ENCODE peak calls at places on chromosomes 2 and 18, in nine cellular contexts. B, A, I, M, F, D, R, K and O are unnamed samples.

GRCh38 chr2:30425326-30425725 is 21.7 kb upstream of the LCLAT1 start:
- DNase-seq in B (peak), A (no peak), I (no peak), M (peak), F (no peak), D (no peak), R (no peak), K (no peak), O (no peak)

GRCh38 chr2:144583741-144584453 is 64.0 kb upstream of the ZEB2 start:
- DNase-seq in B (peak), A (no peak), I (no peak), M (peak), F (no peak), D (peak), R (no peak), K (no peak), O (no peak)

GRCh38 chr2:8495189-8495855 is 186.5 kb upstream of the ID2 start:
- DNase-seq in B (no peak), A (no peak), I (no peak), M (no peak), F (peak), D (no peak), R (no peak), K (no peak), O (no peak)

GRCh38 chr2:30235008-30235655 is 3.8 kb downstream of the LBH start:
- DNase-seq in B (peak), A (no peak), I (no peak), M (no peak), F (peak), D (no peak), R (no peak), K (no peak), O (no peak)

GRCh38 chr2:176082885-176083731 is 654 bp downstream of the EVX2 start:
- DNase-seq in B (no peak), A (no peak), I (peak), M (no peak), F (peak), D (no peak), R (peak), K (no peak), O (peak)

GRCh38 chr2:230330725-230331124 is 3.7 kb downstream of the SP140L start:
- DNase-seq in B (no peak), A (no peak), I (no peak), M (peak), F (no peak), D (peak), R (no peak), K (no peak), O (no peak)

GRCh38 chr2:232348936-232349335 is 29.6 kb upstream of the ALPP start:
- DNase-seq in B (no peak), A (no peak), I (no peak), M (no peak), F (peak), D (no peak), R (peak), K (peak), O (no peak)

GRCh38 chr2:199329024-199329423 is 128.7 kb downstream of the SATB2 start:
- DNase-seq in B (no peak), A (no peak), I (no peak), M (no peak), F (no peak), D (no peak), R (no peak), K (no peak), O (no peak)

GRCh38 chr2:177525351-177525750 is 132.8 kb downstream of the AGPS start:
- DNase-seq in B (no peak), A (no peak), I (no peak), M (no peak), F (no peak), D (peak), R (no peak), K (no peak), O (no peak)

GRCh38 chr2:147844691-147845607 is at the start of gene ACVR2A:
- DNase-seq in B (peak), A (no peak), I (peak), M (peak), F (peak), D (peak), R (peak), K (peak), O (peak)

GRCh38 chr18:59909289-59910036 is 9.7 kb downstream of the PMAIP1 start:
- DNase-seq in B (no peak), A (no peak), I (no peak), M (peak), F (no peak), D (peak), R (no peak), K (no peak), O (no peak)

GRCh38 chr18:74515620-74516231 is 18.6 kb upstream of the CNDP1 start:
- DNase-seq in B (no peak), A (no peak), I (no peak), M (no peak), F (no peak), D (no peak), R (no peak), K (no peak), O (no peak)

GRCh38 chr2:64873472-64873924 is 115.7 kb upstream of the SLC1A4 start:
- DNase-seq in B (peak), A (peak), I (peak), M (no peak), F (peak), D (no peak), R (peak), K (peak), O (peak)

GRCh38 chr18:29449424-29449823 is 1272.5 kb upstream of the CDH2 start:
- DNase-seq in B (peak), A (no peak), I (no peak), M (peak), F (no peak), D (peak), R (no peak), K (no peak), O (no peak)

GRCh38 chr2:9573013-9573708 is 17.5 kb upstream of the ADAM17 start:
- DNase-seq in B (peak), A (no peak), I (no peak), M (no peak), F (no peak), D (peak), R (no peak), K (no peak), O (no peak)

GRCh38 chr2:227132986-227133385 is 31.0 kb downstream of the COL4A4 start:
- DNase-seq in B (peak), A (no peak), I (no peak), M (no peak), F (no peak), D (no peak), R (no peak), K (no peak), O (no peak)

GRCh38 chr2:27379840-27380625 is 501 bp downstream of the ZNF513 start:
- DNase-seq in B (peak), A (no peak), I (no peak), M (peak), F (peak), D (peak), R (peak), K (peak), O (no peak)

GRCh38 chr2:42788-43187 is 3.5 kb downstream of the FAM110C start:
- DNase-seq in B (no peak), A (no peak), I (no peak), M (no peak), F (no peak), D (no peak), R (peak), K (no peak), O (no peak)

GRCh38 chr2:50347355-50348044 is 684.4 kb downstream of the NRXN1 start:
- DNase-seq in B (no peak), A (no peak), I (peak), M (no peak), F (no peak), D (no peak), R (peak), K (no peak), O (no peak)

GRCh38 chr2:57855207-57855606 is 191.4 kb upstream of the VRK2 start:
- DNase-seq in B (no peak), A (no peak), I (no peak), M (no peak), F (no peak), D (no peak), R (no peak), K (no peak), O (no peak)

GRCh38 chr2:142445542-142445941 is 314.7 kb upstream of the LRP1B start:
- DNase-seq in B (no peak), A (no peak), I (no peak), M (no peak), F (no peak), D (no peak), R (no peak), K (no peak), O (no peak)

GRCh38 chr2:179354739-179355537 is 90.3 kb upstream of the SESTD1 start:
- DNase-seq in B (no peak), A (no peak), I (no peak), M (no peak), F (no peak), D (peak), R (no peak), K (no peak), O (no peak)

GRCh38 chr2:20424300-20425290 is 22.3 kb upstream of the RHOB start:
- DNase-seq in B (peak), A (no peak), I (peak), M (peak), F (no peak), D (peak), R (no peak), K (peak), O (peak)

GRCh38 chr2:125037135-125037653 is 1012.1 kb downstream of the CNTNAP5 start:
- DNase-seq in B (no peak), A (no peak), I (no peak), M (no peak), F (no peak), D (no peak), R (peak), K (peak), O (no peak)

GRCh38 chr18:21439453-21439852 is 161.1 kb downstream of the ESCO1 start:
- DNase-seq in B (peak), A (no peak), I (no peak), M (peak), F (no peak), D (peak), R (no peak), K (no peak), O (no peak)

GRCh38 chr2:130728007-130728454 is 839 bp upstream of the GPR148 start:
- DNase-seq in B (no peak), A (no peak), I (no peak), M (peak), F (no peak), D (peak), R (peak), K (no peak), O (peak)

GRCh38 chr2:130729311-130730299 is 735 bp downstream of the GPR148 start:
- DNase-seq in B (no peak), A (no peak), I (no peak), M (no peak), F (no peak), D (no peak), R (peak), K (no peak), O (no peak)

GRCh38 chr2:130728549-130729310 is at the start of gene GPR148:
- DNase-seq in B (no peak), A (no peak), I (no peak), M (no peak), F (no peak), D (no peak), R (peak), K (no peak), O (no peak)

GRCh38 chr2:130726614-130727180 is 2.2 kb upstream of the GPR148 start:
- DNase-seq in B (no peak), A (no peak), I (no peak), M (no peak), F (no peak), D (no peak), R (peak), K (no peak), O (no peak)

DNA sequence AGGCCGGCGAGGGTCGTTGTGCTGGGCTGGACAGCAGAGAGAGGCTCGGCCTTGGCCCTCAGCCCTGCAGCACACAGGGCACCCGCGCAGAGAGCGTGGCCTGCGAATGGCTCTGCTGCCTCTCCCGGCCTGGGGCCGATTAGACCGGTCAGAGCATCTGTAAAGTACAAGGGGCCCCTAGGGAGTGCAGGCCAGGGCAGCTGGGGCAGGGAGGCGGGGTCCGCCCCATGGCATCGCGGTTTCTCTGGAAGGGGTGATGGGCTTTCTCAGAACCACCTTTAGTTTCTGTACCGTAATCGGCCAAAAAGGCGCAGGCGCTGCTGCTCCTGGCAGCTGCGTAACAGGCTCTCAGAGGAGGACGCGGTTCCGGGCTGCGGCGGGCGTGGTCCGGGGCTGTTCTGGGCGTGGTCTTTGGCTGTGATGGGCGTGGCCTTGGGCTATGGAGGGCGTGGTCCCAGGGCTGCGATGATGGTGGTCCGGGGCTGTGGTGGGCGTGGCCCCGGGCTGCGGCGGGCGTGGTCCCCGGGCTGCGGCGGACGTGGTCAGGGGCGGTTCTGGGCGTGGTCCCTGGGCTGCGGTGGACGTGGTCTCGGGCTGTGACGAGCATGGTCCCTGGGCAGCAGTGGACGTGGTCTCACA is 1.5 kb upstream of the GPR148 start:
- DNase-seq in B (peak), A (peak), I (peak), M (peak), F (peak), D (peak), R (peak), K (peak), O (peak)
- TF ChIP-seq CTCF in B (no peak), A (no peak), I (no peak), M (no peak), F (no peak), D (no peak), R (no peak), K (no peak), O (no peak)

DNA sequence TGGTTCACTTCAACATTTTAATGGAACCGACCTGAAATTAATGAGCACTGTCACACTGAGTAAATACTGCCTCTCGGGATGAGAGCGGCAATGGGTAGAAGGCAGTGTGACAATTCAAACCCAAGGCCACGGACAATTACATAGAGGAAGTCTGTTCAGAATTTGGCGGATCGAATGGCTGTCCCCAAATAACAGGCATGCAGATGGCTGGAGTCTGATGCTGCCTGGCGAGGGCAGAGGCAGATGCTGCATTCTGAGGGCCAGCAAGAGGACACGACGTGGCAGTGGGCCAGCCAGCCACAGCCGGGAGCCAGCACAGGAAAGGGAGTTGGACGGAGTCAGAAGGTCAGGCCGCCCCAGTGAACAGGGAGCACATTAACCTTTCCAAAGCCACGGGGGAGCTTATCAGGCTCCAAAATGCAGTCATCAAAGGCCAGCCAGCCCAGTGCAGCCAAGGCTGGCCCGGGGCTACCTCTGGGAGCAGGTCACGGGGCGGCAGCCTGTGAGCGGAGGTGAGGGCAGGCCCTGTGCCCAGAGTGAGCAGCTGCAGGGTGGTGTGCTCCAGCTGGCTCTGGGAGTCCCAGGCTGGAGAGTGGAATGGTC is 146.7 kb upstream of the REV1 start:
- DNase-seq in B (peak), A (no peak), I (no peak), M (no peak), F (no peak), D (no peak), R (peak), K (peak), O (no peak)
- TF ChIP-seq CTCF in B (no peak), A (no peak), I (no peak), M (no peak), F (no peak), D (no peak), R (no peak), K (no peak), O (no peak)

GRCh38 chr2:85753035-85753524 is 711 bp upstream of the ATOH8 start:
- DNase-seq in B (peak), A (no peak), I (no peak), M (no peak), F (no peak), D (no peak), R (no peak), K (no peak), O (no peak)

GRCh38 chr2:85756195-85756594 is 2.4 kb downstream of the ATOH8 start:
- DNase-seq in B (no peak), A (no peak), I (no peak), M (no peak), F (no peak), D (no peak), R (peak), K (peak), O (no peak)

GRCh38 chr2:85753525-85754312 is at the start of gene ATOH8:
- DNase-seq in B (peak), A (no peak), I (peak), M (peak), F (no peak), D (peak), R (no peak), K (peak), O (peak)

GRCh38 chr2:85755122-85756027 is 1.6 kb downstream of the ATOH8 start:
- DNase-seq in B (peak), A (no peak), I (no peak), M (no peak), F (no peak), D (peak), R (peak), K (peak), O (no peak)

DNA sequence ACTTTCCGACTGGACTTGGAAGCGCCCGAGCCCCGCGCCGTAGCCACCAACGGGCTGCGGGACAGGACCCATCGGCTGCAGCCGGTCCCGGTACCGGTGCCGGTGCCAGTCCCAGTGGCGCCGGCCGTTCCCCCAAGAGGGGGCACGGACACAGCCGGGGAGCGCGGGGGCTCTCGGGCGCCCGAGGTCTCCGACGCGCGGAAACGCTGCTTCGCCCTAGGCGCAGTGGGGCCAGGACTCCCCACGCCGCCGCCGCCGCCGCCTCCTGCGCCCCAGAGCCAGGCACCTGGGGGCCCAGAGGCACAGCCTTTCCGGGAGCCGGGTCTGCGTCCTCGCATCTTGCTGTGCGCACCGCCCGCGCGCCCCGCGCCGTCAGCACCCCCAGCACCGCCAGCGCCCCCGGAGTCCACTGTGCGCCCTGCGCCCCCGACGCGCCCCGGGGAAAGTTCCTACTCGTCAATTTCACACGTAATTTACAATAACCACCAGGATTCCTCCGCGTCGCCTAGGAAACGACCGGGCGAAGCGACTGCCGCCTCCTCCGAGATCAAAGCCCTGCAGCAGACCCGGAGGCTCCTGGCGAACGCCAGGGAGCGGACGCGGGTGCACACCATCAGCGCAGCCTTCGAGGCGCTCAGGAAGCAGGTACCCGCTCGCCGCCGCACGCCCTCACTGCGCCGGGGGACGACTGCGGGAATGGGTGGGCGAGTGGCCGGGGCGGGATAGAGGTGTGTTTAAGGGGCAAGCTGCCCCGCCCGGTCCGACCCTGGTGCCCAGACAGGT is 713 bp downstream of the ATOH8 start:
- DNase-seq in B (peak), A (no peak), I (peak), M (peak), F (no peak), D (peak), R (peak), K (peak), O (peak)
- TF ChIP-seq CTCF in B (peak), A (no peak), I (no peak), M (no peak), F (no peak), D (no peak), R (no peak), K (peak), O (no peak)

DNA sequence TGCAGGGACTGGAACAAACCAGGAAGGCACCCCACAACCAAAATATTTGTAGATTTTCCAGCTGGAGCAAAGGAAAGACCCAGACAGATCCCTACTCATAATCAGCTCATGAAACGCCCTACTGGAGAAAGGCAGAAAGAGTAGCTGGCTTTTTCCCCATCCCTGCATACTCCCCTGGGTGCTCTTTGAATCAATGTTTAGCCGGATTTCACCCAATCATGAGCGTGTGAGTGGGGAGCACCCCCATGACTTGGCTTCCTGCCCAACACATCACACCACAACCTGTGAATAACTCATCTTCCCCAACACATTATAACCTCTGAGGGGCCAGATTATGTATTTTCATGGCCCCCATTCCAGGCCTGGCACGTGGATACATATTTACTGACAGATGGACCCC is 35.1 kb upstream of the SLC14A1 start:
- DNase-seq in B (no peak), A (peak), I (no peak), M (no peak), F (peak), D (no peak), R (no peak), K (no peak), O (peak)
- TF ChIP-seq CTCF in B (no peak), A (no peak), I (no peak), M (no peak), F (no peak), D (no peak), R (no peak), K (no peak), O (no peak)

GRCh38 chr2:222862068-222862914 is 1.5 kb downstream of the ACSL3 start:
- DNase-seq in B (peak), A (no peak), I (no peak), M (no peak), F (no peak), D (peak), R (no peak), K (no peak), O (no peak)
- TF ChIP-seq CTCF in B (peak), A (no peak), I (no peak), M (no peak), F (no peak), D (peak), R (no peak), K (no peak), O (no peak)

GRCh38 chr2:241734208-241734466 is 293 bp upstream of the D2HGDH start:
- DNase-seq in B (no peak), A (no peak), I (no peak), M (no peak), F (no peak), D (no peak), R (no peak), K (no peak), O (no peak)

GRCh38 chr2:241730679-241731293 is 3.6 kb upstream of the D2HGDH start:
- DNase-seq in B (no peak), A (no peak), I (no peak), M (no peak), F (no peak), D (no peak), R (peak), K (no peak), O (no peak)

GRCh38 chr2:241736111-241736510 is 1.7 kb downstream of the D2HGDH start:
- DNase-seq in B (no peak), A (no peak), I (no peak), M (no peak), F (no peak), D (no peak), R (no peak), K (no peak), O (no peak)

GRCh38 chr2:241734467-241735208 is at the start of gene D2HGDH:
- DNase-seq in B (peak), A (peak), I (peak), M (peak), F (peak), D (peak), R (peak), K (peak), O (peak)

GRCh38 chr2:241733391-241734207 is 831 bp upstream of the D2HGDH start:
- DNase-seq in B (no peak), A (no peak), I (no peak), M (no peak), F (no peak), D (no peak), R (peak), K (no peak), O (no peak)
- TF ChIP-seq CTCF in B (no peak), A (no peak), I (no peak), M (no peak), F (no peak), D (no peak), R (no peak), K (no peak), O (no peak)